ENCODE peak calls at places on chromosomes 3 and 15, in six cellular contexts. W is brain microvascular endothelial cell, K is HepG2, J is BE2C, P is upper lobe of right lung, B is choroid plexus epithelial cell. M is an unnamed sample.

GRCh38 chr3:194091141-194091540 is 44.8 kb upstream of the HES1 start:
- DNase-seq in W (peak; percentile 70), K (no peak), J (no peak), P (no peak), B (peak; percentile 80), M (peak; percentile 38)

GRCh38 chr15:60758961-60759729 is 280.2 kb upstream of the ICE2 start:
- DNase-seq in W (peak; percentile 95), K (no peak), J (no peak), P (no peak), B (peak; percentile 98), M (peak; percentile 86)

GRCh38 chr3:30477149-30477921 is 129.1 kb upstream of the TGFBR2 start:
- DNase-seq in W (no peak), K (no peak), J (no peak), P (no peak), B (no peak), M (no peak)

GRCh38 chr3:176740891-176741290 is 456.4 kb downstream of the TBL1XR1 start:
- DNase-seq in W (no peak), K (no peak), J (no peak), P (no peak), B (no peak), M (no peak)

GRCh38 chr3:140233702-140234101 is 298.7 kb downstream of the CLSTN2 start:
- DNase-seq in W (no peak), K (no peak), J (no peak), P (no peak), B (no peak), M (no peak)

GRCh38 chr3:109098245-109098644 is 19.7 kb downstream of the MORC1 start:
- DNase-seq in W (no peak), K (peak; percentile 7), J (peak; percentile 13), P (no peak), B (peak; percentile 4), M (no peak)

GRCh38 chr3:155673411-155673810 is 71.5 kb downstream of the PLCH1 start:
- DNase-seq in W (no peak), K (no peak), J (no peak), P (no peak), B (no peak), M (no peak)

GRCh38 chr15:41695750-41696436 is 35.7 kb downstream of the MGA start:
- DNase-seq in W (peak; percentile 53), K (peak; percentile 18), J (peak; percentile 36), P (no peak), B (peak; percentile 82), M (no peak)

GRCh38 chr3:13824521-13825316 is 55.2 kb downstream of the WNT7A start:
- DNase-seq in W (no peak), K (no peak), J (no peak), P (no peak), B (no peak), M (no peak)

GRCh38 chr15:89912674-89913396 is at the start of gene ARPIN:
- DNase-seq in W (peak; percentile 20), K (peak; percentile 16), J (peak; percentile 74), P (peak; percentile 83), B (peak; percentile 35), M (no peak)

GRCh38 chr3:128222771-128223386 is 69.6 kb downstream of the EEFSEC start:
- DNase-seq in W (no peak), K (no peak), J (no peak), P (no peak), B (no peak), M (no peak)

GRCh38 chr15:33188654-33189257 is 5.8 kb downstream of the FMN1 start:
- DNase-seq in W (no peak), K (no peak), J (no peak), P (no peak), B (no peak), M (no peak)

GRCh38 chr3:174858353-174858752 is 781 bp upstream of the NAALADL2 start:
- DNase-seq in W (no peak), K (no peak), J (no peak), P (no peak), B (no peak), M (no peak)

GRCh38 chr3:141992512-141992911 is 116.1 kb downstream of the ATP1B3 start:
- DNase-seq in W (no peak), K (no peak), J (no peak), P (no peak), B (no peak), M (no peak)

GRCh38 chr15:44435893-44436667 is 8.7 kb downstream of the CTDSPL2 start:
- DNase-seq in W (no peak), K (no peak), J (no peak), P (no peak), B (no peak), M (no peak)

GRCh38 chr15:70584838-70585706 is 178.3 kb downstream of the UACA start:
- DNase-seq in W (no peak), K (peak; percentile 84), J (peak; percentile 68), P (no peak), B (peak; percentile 43), M (no peak)

GRCh38 chr15:70584441-70584837 is 178.9 kb downstream of the UACA start:
- DNase-seq in W (no peak), K (no peak), J (no peak), P (no peak), B (no peak), M (no peak)

GRCh38 chr15:70587896-70588567 is 175.3 kb downstream of the UACA start:
- DNase-seq in W (no peak), K (no peak), J (no peak), P (no peak), B (no peak), M (no peak)

GRCh38 chr15:70585707-70586034 is 177.7 kb downstream of the UACA start:
- DNase-seq in W (no peak), K (peak; percentile 16), J (no peak), P (no peak), B (no peak), M (no peak)

DNA sequence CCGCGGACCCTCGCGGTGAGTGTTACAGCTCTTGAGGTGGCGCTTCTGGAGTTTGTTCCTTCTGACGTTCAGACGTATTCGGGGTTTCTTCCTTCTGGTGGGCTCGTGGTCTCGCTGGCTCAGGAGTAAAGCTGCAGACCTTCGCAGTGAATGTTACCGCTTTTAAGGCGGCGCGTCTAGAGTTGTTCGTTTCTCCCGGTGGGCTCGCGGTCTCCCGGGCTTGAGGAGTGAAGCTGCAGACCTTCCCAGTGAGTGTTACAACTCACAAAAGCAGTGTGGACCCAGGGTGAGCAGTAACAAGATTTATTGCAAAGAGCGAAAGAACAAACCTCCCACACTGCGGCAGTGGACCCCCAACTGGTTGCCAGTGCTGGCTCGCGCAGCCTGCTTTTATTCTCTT is 177.1 kb downstream of the UACA start:
- DNase-seq in W (no peak), K (no peak), J (no peak), P (no peak), B (no peak), M (no peak)
- H3K4me3 ChIP-seq in W (no peak overlapping the region), K (no peak overlapping the region), J (no peak overlapping the region), P (no peak overlapping the region), B (no peak overlapping the region), M (no peak overlapping the region)

DNA sequence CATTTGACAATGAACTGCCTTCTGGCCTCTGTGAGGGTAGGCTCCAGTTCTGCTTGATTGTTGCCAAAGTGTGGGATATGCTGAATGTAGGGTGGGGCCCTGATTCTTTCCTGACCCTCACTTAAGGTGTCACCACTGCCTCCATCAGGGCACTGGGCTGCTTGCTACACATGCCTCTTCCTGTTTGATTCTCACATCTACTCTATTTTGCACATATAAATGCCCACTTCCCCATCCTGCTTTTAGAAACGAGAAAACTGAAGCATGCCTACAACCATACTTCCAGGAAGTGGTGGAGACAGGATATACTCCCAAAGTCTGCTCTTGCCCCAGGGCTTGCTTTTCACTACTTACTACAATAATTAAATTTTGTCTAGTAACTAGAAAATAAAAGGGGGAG is 6.8 kb downstream of the ZDHHC3 start:
- DNase-seq in W (no peak), K (no peak), J (peak; percentile 10), P (no peak), B (no peak), M (no peak)
- TF ChIP-seq CTCF in W (no peak), K (no peak), J (no peak), P (no peak), B (no peak), M (no peak)

GRCh38 chr3:10471337-10471721 is 34.1 kb downstream of the ATP2B2 start:
- DNase-seq in W (peak; percentile 2), K (no peak), J (no peak), P (no peak), B (peak; percentile 52), M (no peak)

GRCh38 chr3:10469406-10470119 is 35.8 kb downstream of the ATP2B2 start:
- DNase-seq in W (no peak), K (no peak), J (no peak), P (no peak), B (no peak), M (no peak)

GRCh38 chr3:10470120-10470665 is 35.2 kb downstream of the ATP2B2 start:
- DNase-seq in W (no peak), K (no peak), J (no peak), P (no peak), B (no peak), M (no peak)

GRCh38 chr3:10468611-10469354 is 36.6 kb downstream of the ATP2B2 start:
- DNase-seq in W (no peak), K (no peak), J (peak; percentile 25), P (no peak), B (no peak), M (no peak)

GRCh38 chr3:10470666-10471336 is 34.6 kb downstream of the ATP2B2 start:
- DNase-seq in W (no peak), K (peak; percentile 70), J (no peak), P (no peak), B (peak; percentile 11), M (no peak)
- H3K4me3 ChIP-seq in W (no peak overlapping the region), K (peak overlapping the region; percentile 32), J (no peak overlapping the region), P (no peak overlapping the region), B (peak overlapping the region; percentile 7), M (no peak overlapping the region)

GRCh38 chr3:70108072-70108471 is 108.5 kb downstream of the SAMMSON start:
- DNase-seq in W (peak; percentile 18), K (peak; percentile 18), J (peak; percentile 76), P (no peak), B (peak; percentile 47), M (no peak)
- TF ChIP-seq CTCF in W (peak; percentile 79), K (peak; percentile 41), J (peak; percentile 79), P (peak; percentile 52), B (peak; percentile 79), M (peak; percentile 48)

M was measured in AG09309.